ENCODE peak calls at places on chromosomes 6 and 20, in six cellular contexts. C, P, Q, E, T and I are unnamed samples.

GRCh38 chr6:166351715-166352285 is 9.5 kb upstream of the SFT2D1 start:
- DNase-seq in Q (peak; percentile 56), T (no peak), P (no peak), E (peak; percentile 75), C (peak; percentile 21), I (peak; percentile 60)

GRCh38 chr6:43076928-43077809 is 1.1 kb downstream of the PTK7 start:
- DNase-seq in P (peak; percentile 82), T (peak; percentile 80), E (no peak), Q (no peak), C (peak; percentile 50), I (no peak)

GRCh38 chr6:36130672-36131516 is 581 bp downstream of the MAPK13 start:
- DNase-seq in E (no peak), P (peak; percentile 78), Q (peak; percentile 44), C (peak; percentile 73), T (no peak), I (no peak)

GRCh38 chr6:108321253-108321740 is 26.4 kb downstream of the AFG1L start:
- DNase-seq in T (no peak), P (no peak), E (no peak), Q (no peak), C (no peak), I (no peak)

GRCh38 chr20:16844406-16844805 is 96.2 kb downstream of the OTOR start:
- DNase-seq in E (no peak), C (no peak), T (no peak), P (no peak), Q (no peak), I (no peak)

GRCh38 chr20:23235173-23236027 is 115.2 kb upstream of the NXT1 start:
- DNase-seq in E (no peak), C (peak; percentile 50), T (peak; percentile 44), Q (peak; percentile 66), P (peak; percentile 71), I (peak; percentile 81)

GRCh38 chr20:62321521-62321948 is 18.7 kb downstream of the ADRM1 start:
- DNase-seq in Q (peak; percentile 96), C (no peak), P (no peak), E (no peak), T (peak; percentile 85), I (no peak)

GRCh38 chr20:22699396-22699795 is 115.0 kb upstream of the FOXA2 start:
- DNase-seq in P (no peak), Q (no peak), T (no peak), C (no peak), E (no peak), I (no peak)

GRCh38 chr6:158050955-158051354 is 69.3 kb downstream of the SYNJ2 start:
- DNase-seq in C (no peak), Q (no peak), T (no peak), E (no peak), P (no peak), I (no peak)

GRCh38 chr6:140490086-140490485 is 1115.6 kb upstream of the CITED2 start:
- DNase-seq in T (no peak), Q (no peak), C (no peak), E (no peak), P (no peak), I (no peak)

GRCh38 chr6:5361371-5361770 is 100.1 kb downstream of the FARS2 start:
- DNase-seq in P (no peak), T (no peak), C (no peak), E (no peak), Q (no peak), I (no peak)

GRCh38 chr20:35270021-35270902 is 7.7 kb downstream of the MMP24OS start:
- DNase-seq in Q (no peak), P (no peak), E (no peak), C (no peak), T (no peak), I (no peak)

GRCh38 chr6:77926198-77926752 is 273.4 kb downstream of the MEI4 start:
- DNase-seq in T (no peak), Q (no peak), E (no peak), P (no peak), C (peak; percentile 54), I (no peak)

GRCh38 chr20:48186915-48187314 is 401.6 kb upstream of the SULF2 start:
- DNase-seq in P (no peak), Q (no peak), C (no peak), E (no peak), T (no peak), I (no peak)

GRCh38 chr20:4699216-4699615 is 22.5 kb upstream of the PRND start:
- DNase-seq in C (no peak), E (no peak), P (no peak), Q (no peak), T (no peak), I (no peak)

GRCh38 chr20:48916699-48917098 is 4.8 kb upstream of the ARFGEF2 start:
- DNase-seq in P (no peak), E (no peak), Q (no peak), C (no peak), T (no peak), I (no peak)

GRCh38 chr20:10984294-10984693 is 310.5 kb upstream of the JAG1 start:
- DNase-seq in C (no peak), E (no peak), T (no peak), P (no peak), Q (no peak), I (no peak)

GRCh38 chr20:35004051-35004725 is 48.5 kb downstream of the MYH7B start:
- DNase-seq in E (no peak), T (no peak), C (no peak), Q (no peak), P (no peak), I (no peak)

GRCh38 chr6:158068893-158069799 is 87.5 kb downstream of the SYNJ2 start:
- DNase-seq in P (no peak), Q (peak; percentile 34), E (no peak), C (no peak), T (no peak), I (no peak)

GRCh38 chr6:12092762-12093161 is 80.7 kb downstream of the HIVEP1 start:
- DNase-seq in T (no peak), Q (no peak), P (no peak), C (no peak), E (no peak), I (no peak)

GRCh38 chr20:50834599-50835005 is 39.7 kb downstream of the BCAS4 start:
- DNase-seq in E (no peak), P (no peak), T (no peak), C (peak; percentile 51), Q (no peak), I (no peak)

GRCh38 chr20:64077876-64078551 is 1.3 kb downstream of the RGS19 start:
- DNase-seq in T (no peak), C (no peak), Q (no peak), E (no peak), P (no peak), I (no peak)

GRCh38 chr6:136137008-136137689 is 113.0 kb downstream of the MTFR2 start:
- DNase-seq in Q (no peak), C (peak; percentile 6), T (no peak), E (no peak), P (no peak), I (no peak)

GRCh38 chr6:95496769-95497426 is 80.4 kb upstream of the MANEA start:
- DNase-seq in T (no peak), P (no peak), C (no peak), E (no peak), Q (no peak), I (no peak)

GRCh38 chr20:32742322-32743236 is 688 bp downstream of the COMMD7 start:
- DNase-seq in E (no peak), C (no peak), Q (no peak), T (peak; percentile 39), P (peak; percentile 58), I (no peak)

GRCh38 chr6:144104898-144105487 is 9.6 kb upstream of the SF3B5 start:
- DNase-seq in C (peak; percentile 74), Q (peak; percentile 31), E (peak; percentile 53), T (peak; percentile 44), P (no peak), I (no peak)

GRCh38 chr6:41636803-41637178 is 1.5 kb upstream of the MDFI start:
- DNase-seq in E (no peak), T (no peak), P (peak; percentile 79), Q (no peak), C (no peak), I (no peak)
- TF ChIP-seq POLR2AphosphoS5 in E (no peak), T (no peak), P (no peak), Q (no peak), C (no peak), I (no peak)

GRCh38 chr6:57207141-57207540 is 15.0 kb downstream of the RAB23 start:
- DNase-seq in E (no peak), T (no peak), P (no peak), Q (no peak), C (no peak), I (no peak)
- TF ChIP-seq GABPA in E (no peak), T (no peak), P (no peak), Q (no peak), C (no peak), I (no peak)

GRCh38 chr20:37803476-37804307 is 99.2 kb upstream of the VSTM2L start:
- DNase-seq in T (peak; percentile 28), Q (no peak), P (no peak), C (no peak), E (peak; percentile 67), I (peak; percentile 77)

GRCh38 chr20:37807901-37808751 is 94.8 kb upstream of the VSTM2L start:
- DNase-seq in P (no peak), T (no peak), Q (no peak), C (no peak), E (no peak), I (peak; percentile 11)

GRCh38 chr20:37801921-37802320 is 101.0 kb upstream of the VSTM2L start:
- DNase-seq in Q (no peak), C (no peak), E (no peak), P (no peak), T (no peak), I (no peak)

GRCh38 chr20:37807491-37807890 is 95.4 kb upstream of the VSTM2L start:
- DNase-seq in E (no peak), Q (no peak), C (no peak), T (no peak), P (no peak), I (no peak)

DNA sequence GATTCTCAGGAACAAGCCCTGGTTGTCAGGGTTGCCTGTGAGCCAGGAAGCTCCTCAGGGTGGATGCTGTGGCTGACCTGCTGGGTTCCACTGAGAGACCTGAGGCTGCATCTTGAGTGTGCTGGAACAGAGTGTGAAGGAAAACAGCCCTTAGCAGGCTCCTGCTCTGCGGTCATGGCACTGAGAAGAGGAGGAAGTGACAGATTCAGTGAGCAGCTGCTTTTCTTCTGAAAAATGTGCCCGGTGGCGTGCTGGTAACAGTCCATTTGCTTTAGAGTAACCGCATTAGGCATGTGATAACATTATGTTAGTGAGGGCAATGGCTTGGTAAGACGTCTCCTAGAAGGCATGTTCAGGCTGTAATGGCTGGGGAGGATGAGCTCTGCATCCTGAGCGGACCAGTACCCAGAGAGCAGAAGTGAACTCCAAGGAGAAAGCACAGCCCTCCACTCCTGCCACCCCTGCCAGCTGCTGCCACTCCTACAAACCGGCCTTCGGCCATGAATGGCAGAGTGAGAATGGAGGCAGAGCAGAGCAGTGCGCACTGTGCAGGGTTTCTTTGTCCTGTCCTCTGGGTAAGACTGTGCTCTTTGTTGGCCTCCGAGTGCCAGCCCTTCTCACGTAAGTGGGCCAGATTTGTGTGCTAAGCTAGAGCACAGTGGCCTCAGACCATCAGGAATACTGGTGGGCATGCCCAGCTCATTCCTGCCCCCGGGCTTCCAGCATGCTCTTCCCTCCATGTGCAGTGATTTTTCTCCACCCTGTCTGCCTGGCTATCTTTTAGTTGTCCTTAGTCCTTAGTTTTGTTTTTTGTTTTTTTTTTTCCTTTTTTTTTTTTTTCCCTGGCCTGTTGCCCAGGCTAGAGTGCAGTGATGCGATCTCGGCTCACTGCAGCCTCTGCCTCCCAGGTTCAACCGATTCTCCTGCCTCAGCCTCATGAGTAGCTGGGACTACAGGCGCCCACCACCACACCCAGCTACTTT is 98.1 kb upstream of the VSTM2L start:
- DNase-seq in C (no peak), T (peak; percentile 52), Q (no peak), E (peak; percentile 86), P (no peak), I (peak; percentile 91)
- TF ChIP-seq POLR2AphosphoS5 in C (no peak), T (no peak), Q (no peak), E (no peak), P (no peak), I (peak; percentile 75)

GRCh38 chr6:150528648-150529285 is 70.9 kb upstream of the PLEKHG1 start:
- DNase-seq in Q (no peak), E (no peak), P (peak; percentile 57), T (no peak), C (no peak), I (no peak)
- TF ChIP-seq GABPA in Q (no peak), E (no peak), P (no peak), T (no peak), C (no peak), I (no peak)